ENCODE peak calls at places on chromosome 20, in six cellular contexts. J is GM23248; D is stimulated activated CD8-positive, alpha-beta memory T cell treated with anti-CD3 and anti-CD28 coated beads, Interleukin-2, amount 100 ng/mL, for 48 hours; M is cardiac fibroblast; V is GDM1; N is left ventricle myocardium inferior. L is an unnamed sample.

GRCh38 chr20:23061713-23062561 is 12.5 kb upstream of the THBD start:
- DNase-seq in J (peak; percentile 91), N (peak; percentile 44), M (peak; percentile 87), D (no peak), V (no peak), L (no peak)

GRCh38 chr20:38252292-38253288 is 7.9 kb downstream of the KIAA1755 start:
- DNase-seq in M (no peak), J (no peak), N (no peak), V (no peak), D (no peak), L (no peak)

GRCh38 chr20:35772563-35773058 is 796 bp downstream of the PHF20 start:
- DNase-seq in D (no peak), V (no peak), N (no peak), J (peak; percentile 12), M (no peak), L (no peak)

GRCh38 chr20:23776067-23776771 is 25.5 kb upstream of the CST1 start:
- DNase-seq in J (no peak), V (no peak), N (no peak), D (no peak), M (peak; percentile 22), L (no peak)

GRCh38 chr20:3925899-3926638 is 36.9 kb downstream of the PANK2 start:
- DNase-seq in J (no peak), M (no peak), N (no peak), D (no peak), V (no peak), L (no peak)

GRCh38 chr20:1618954-1619550 is 757 bp downstream of the SIRPB1 start:
- DNase-seq in V (no peak), D (no peak), M (no peak), J (no peak), N (no peak), L (no peak)

GRCh38 chr20:47009784-47010183 is 115.1 kb downstream of the EYA2 start:
- DNase-seq in D (no peak), V (no peak), N (no peak), M (no peak), J (no peak), L (no peak)

GRCh38 chr20:36825374-36826104 is 50.4 kb upstream of the TLDC2 start:
- DNase-seq in N (no peak), D (no peak), V (no peak), M (no peak), J (no peak), L (no peak)

GRCh38 chr20:56187791-56188190 is 60.7 kb upstream of the MC3R start:
- DNase-seq in D (no peak), N (no peak), J (peak; percentile 24), M (peak; percentile 1), V (no peak), L (peak; percentile 22)

GRCh38 chr20:37381621-37382538 is 35.9 kb downstream of the SRC start:
- DNase-seq in N (no peak), M (no peak), D (no peak), J (no peak), V (no peak), L (no peak)

GRCh38 chr20:63500151-63500901 is 1.4 kb upstream of the EEF1A2 start:
- DNase-seq in V (no peak), M (no peak), J (no peak), N (no peak), D (no peak), L (no peak)

GRCh38 chr20:33518071-33518470 is 28.2 kb downstream of the CBFA2T2 start:
- DNase-seq in V (no peak), D (no peak), M (peak; percentile 68), N (no peak), J (peak; percentile 76), L (no peak)

GRCh38 chr20:3221398-3222226 is 12.3 kb downstream of the ITPA start:
- DNase-seq in V (no peak), J (no peak), D (no peak), N (no peak), M (no peak), L (no peak)

GRCh38 chr20:31989030-31989645 is 21.1 kb upstream of the CCM2L start:
- DNase-seq in N (no peak), J (no peak), V (no peak), D (no peak), M (no peak), L (no peak)

GRCh38 chr20:20368414-20369352 is 779 bp downstream of the INSM1 start:
- DNase-seq in J (peak; percentile 28), D (peak; percentile 5), N (no peak), V (no peak), M (no peak), L (no peak)

GRCh38 chr20:50041238-50041915 is 58.6 kb downstream of the SNAI1 start:
- DNase-seq in N (no peak), V (no peak), J (no peak), M (no peak), D (no peak), L (no peak)

GRCh38 chr20:48722737-48723191 is 105.0 kb downstream of the PREX1 start:
- DNase-seq in V (no peak), D (no peak), J (peak; percentile 88), N (no peak), M (peak; percentile 69), L (no peak)

GRCh38 chr20:24753136-24753535 is 195.9 kb upstream of the CST7 start:
- DNase-seq in J (no peak), M (no peak), D (no peak), V (no peak), N (no peak), L (no peak)

GRCh38 chr20:35974256-35974655 is 5.9 kb downstream of the CNBD2 start:
- DNase-seq in D (no peak), M (no peak), N (no peak), V (no peak), J (no peak), L (no peak)

GRCh38 chr20:33909331-33909921 is 84.3 kb upstream of the RALY start:
- DNase-seq in D (no peak), M (peak; percentile 95), J (peak; percentile 78), V (no peak), N (no peak), L (no peak)

GRCh38 chr20:36585410-36586125 is 12.2 kb downstream of the TGIF2 start:
- DNase-seq in D (no peak), J (peak; percentile 86), M (peak; percentile 40), V (no peak), N (no peak), L (peak; percentile 23)

GRCh38 chr20:56518999-56519398 is 5.5 kb upstream of the FAM209A start:
- DNase-seq in M (no peak), V (no peak), J (no peak), N (no peak), D (no peak), L (no peak)

GRCh38 chr20:35269055-35269781 is 8.7 kb downstream of the MMP24OS start:
- DNase-seq in M (peak; percentile 69), N (peak; percentile 59), V (peak; percentile 23), D (peak; percentile 42), J (peak; percentile 77), L (no peak)

GRCh38 chr20:59580208-59580980 is 23.9 kb upstream of the PHACTR3 start:
- DNase-seq in N (no peak), M (no peak), V (no peak), D (no peak), J (peak; percentile 44), L (no peak)

GRCh38 chr20:61933481-61933950 is 132.2 kb downstream of the TAF4 start:
- DNase-seq in V (no peak), N (no peak), M (no peak), J (no peak), D (no peak), L (no peak)

GRCh38 chr20:15836634-15837033 is 736.6 kb downstream of the KIF16B start:
- DNase-seq in M (no peak), V (no peak), J (no peak), N (no peak), D (no peak), L (no peak)

GRCh38 chr20:18404172-18404571 is 62.7 kb downstream of the DZANK1 start:
- DNase-seq in J (peak; percentile 25), V (no peak), D (no peak), N (no peak), M (no peak), L (no peak)

GRCh38 chr20:53409177-53409576 is 184.5 kb downstream of the ZNF217 start:
- DNase-seq in J (peak; percentile 51), N (no peak), M (no peak), V (no peak), D (no peak), L (no peak)

GRCh38 chr20:53468583-53468982 is 125.1 kb downstream of the ZNF217 start:
- DNase-seq in N (no peak), V (no peak), D (no peak), J (no peak), M (no peak), L (no peak)

GRCh38 chr20:598133-598881 is 11.8 kb downstream of the TCF15 start:
- DNase-seq in N (peak; percentile 31), M (no peak), D (no peak), V (no peak), J (no peak), L (no peak)

GRCh38 chr20:52448513-52448912 is 256.9 kb upstream of the ZFP64 start:
- DNase-seq in M (no peak), N (no peak), V (no peak), J (no peak), D (no peak), L (no peak)

GRCh38 chr20:30985386-30985785 is 272.1 kb upstream of the DEFB115 start:
- DNase-seq in D (no peak), M (no peak), N (no peak), J (no peak), V (no peak), L (no peak)

GRCh38 chr20:44231713-44232468 is 15.2 kb upstream of the GDAP1L1 start:
- DNase-seq in M (no peak), V (no peak), D (no peak), N (no peak), J (no peak), L (no peak)

GRCh38 chr20:63754008-63754407 is 14.4 kb downstream of the SLC2A4RG start:
- DNase-seq in D (no peak), N (no peak), J (no peak), V (no peak), M (no peak), L (no peak)